ENCODE peak calls at places on chromosomes 6 and 20, in eight cellular contexts. N, R, F, P, X, B, U and J are unnamed samples.

GRCh38 chr6:109987196-109987595 is 9.1 kb downstream of the GPR6 start:
- DNase-seq in N (no peak), P (no peak), B (no peak), R (no peak), X (no peak), F (no peak), U (no peak), J (no peak)

GRCh38 chr6:6699741-6700367 is 111.3 kb downstream of the LY86 start:
- DNase-seq in X (peak), B (no peak), R (peak), U (peak), N (peak), P (no peak), F (peak), J (no peak)

GRCh38 chr6:95660544-95660943 is 83.2 kb downstream of the MANEA start:
- DNase-seq in P (no peak), X (no peak), U (no peak), B (no peak), F (no peak), R (no peak), N (no peak), J (no peak)

GRCh38 chr6:17042422-17043147 is 59.3 kb upstream of the STMND1 start:
- DNase-seq in X (no peak), U (peak), R (peak), B (peak), P (no peak), N (no peak), F (no peak), J (peak)

GRCh38 chr6:52155791-52156576 is 30.2 kb upstream of the IL17A start:
- DNase-seq in U (no peak), R (no peak), X (no peak), F (no peak), N (no peak), P (peak), B (peak), J (peak)

GRCh38 chr6:34027445-34027936 is 118.4 kb downstream of the GRM4 start:
- DNase-seq in R (peak), P (no peak), B (peak), X (peak), U (peak), F (peak), N (peak), J (no peak)

GRCh38 chr6:53335224-53335994 is 13.3 kb downstream of the ELOVL5 start:
- DNase-seq in U (peak), P (peak), N (no peak), F (peak), X (no peak), R (no peak), B (no peak), J (no peak)

GRCh38 chr6:21748343-21749063 is 155.0 kb downstream of the SOX4 start:
- DNase-seq in R (no peak), B (no peak), F (no peak), X (no peak), P (no peak), U (no peak), N (no peak), J (no peak)

GRCh38 chr6:142301421-142302391 is at the start of gene ADGRG6:
- DNase-seq in B (no peak), U (peak), P (no peak), R (peak), N (peak), F (peak), X (no peak), J (no peak)

GRCh38 chr6:159463440-159463839 is 229.6 kb downstream of the SOD2 start:
- DNase-seq in U (no peak), F (no peak), X (no peak), R (peak), P (no peak), B (no peak), N (no peak), J (no peak)

GRCh38 chr6:14010275-14010674 is 85.5 kb downstream of the RNF182 start:
- DNase-seq in U (no peak), N (no peak), X (no peak), B (no peak), F (no peak), P (no peak), R (no peak), J (no peak)

GRCh38 chr20:36372671-36373070 is 66.5 kb downstream of the DLGAP4 start:
- DNase-seq in X (no peak), R (no peak), F (no peak), U (no peak), P (no peak), N (no peak), B (no peak), J (no peak)

GRCh38 chr6:77926198-77926752 is 273.4 kb downstream of the MEI4 start:
- DNase-seq in U (no peak), P (no peak), N (no peak), R (no peak), F (no peak), B (no peak), X (no peak), J (no peak)

DNA sequence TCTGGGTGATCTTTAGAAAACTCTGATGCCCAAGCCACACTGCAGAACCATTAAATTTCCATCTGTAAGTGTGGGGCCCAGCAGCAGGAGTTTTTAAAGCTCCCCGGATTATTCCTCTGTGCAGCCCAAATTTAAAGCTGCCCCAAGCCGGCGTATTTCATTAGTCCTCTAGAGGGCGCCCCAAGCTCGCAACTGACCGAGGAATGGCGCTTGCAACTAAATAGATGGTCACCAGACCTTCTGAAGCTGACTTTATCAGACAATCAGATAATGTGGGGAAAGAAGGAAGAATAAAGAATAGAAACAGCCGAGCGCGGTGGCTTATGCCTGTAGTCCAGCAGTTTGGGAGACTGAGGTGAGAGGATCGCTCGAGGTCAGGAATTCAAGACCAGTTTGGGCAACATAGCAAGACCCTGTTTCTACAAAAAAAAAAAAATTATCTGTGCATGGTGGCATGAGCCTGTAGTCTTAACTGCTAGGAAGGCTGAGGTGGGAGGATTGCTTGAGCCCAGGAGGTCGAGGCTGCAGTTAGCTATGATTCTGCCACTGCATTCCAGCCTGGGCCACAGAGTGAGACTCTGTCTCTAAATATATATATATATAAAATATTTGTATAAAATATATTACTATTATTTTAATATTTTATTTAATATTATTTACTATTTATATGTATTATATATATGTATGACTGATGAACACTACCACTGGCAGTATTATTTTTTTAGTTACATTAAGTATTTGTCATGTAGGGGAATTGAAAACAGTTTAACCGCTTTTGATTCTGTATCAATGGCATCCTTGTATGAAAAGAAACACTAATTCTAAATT is 56.0 kb downstream of the OTOR start:
- DNase-seq in R (peak), N (peak), P (no peak), X (peak), B (peak), U (peak), F (peak), J (no peak)
- TF ChIP-seq EP300 in R (no peak), N (no peak), P (no peak), X (no peak), B (no peak), U (no peak), F (no peak), J (no peak)

DNA sequence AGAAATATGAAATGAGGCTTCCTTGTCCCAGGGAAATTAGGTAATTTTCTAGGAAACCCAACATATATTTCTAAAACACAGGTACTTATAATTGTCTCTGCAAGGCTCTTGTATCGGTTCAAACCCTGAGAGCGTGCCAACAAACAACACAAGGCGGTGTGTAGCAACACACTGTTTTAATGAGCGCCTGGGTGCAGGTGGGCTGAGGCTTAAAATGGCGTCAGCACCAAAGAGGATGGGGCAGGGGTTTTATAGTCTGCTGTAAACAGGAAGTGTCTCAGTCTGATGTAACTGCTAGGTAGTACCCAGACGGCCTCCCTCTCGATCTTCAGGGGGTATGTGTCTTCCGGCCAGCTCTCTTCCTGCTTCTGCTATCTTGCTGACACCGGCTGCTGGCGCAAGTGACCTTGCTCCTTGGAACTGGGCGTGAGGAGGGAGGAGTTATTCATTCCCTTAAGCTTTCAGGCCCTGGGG is 69.7 kb downstream of the EPB41L2 start:
- DNase-seq in U (no peak), B (peak), F (no peak), R (no peak), N (no peak), P (no peak), X (no peak), J (no peak)
- H3K4me3 ChIP-seq in U (no peak), B (no peak), F (no peak), R (no peak), N (no peak), P (no peak), X (no peak), J (no peak)

DNA sequence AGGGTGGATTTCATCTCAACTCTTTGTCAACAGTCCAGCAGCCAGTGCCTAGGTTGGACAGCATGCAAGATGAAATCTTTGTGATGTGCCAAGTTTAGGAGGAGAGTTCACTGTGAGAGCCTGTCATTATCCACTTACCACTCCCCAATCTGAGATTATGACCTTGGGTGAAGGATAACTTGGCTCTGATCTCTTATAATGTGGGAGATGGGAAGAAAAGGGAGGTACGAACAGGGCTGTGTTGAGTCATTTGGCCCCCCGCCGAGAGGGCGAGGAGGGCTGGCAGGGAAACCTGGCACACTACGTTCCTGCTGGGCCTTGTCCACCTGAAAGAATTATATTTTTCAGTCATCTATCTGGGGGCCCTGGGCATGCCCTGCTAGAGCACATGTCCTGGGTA is 35.8 kb downstream of the LAMA4 start:
- DNase-seq in F (no peak), P (no peak), U (no peak), B (no peak), N (peak), R (peak), X (peak), J (no peak)
- TF ChIP-seq EP300 in F (peak), P (no peak), U (no peak), B (no peak), N (no peak), R (no peak), X (peak), J (no peak)

GRCh38 chr6:40256831-40257230 is 322.6 kb upstream of the MOCS1 start:
- DNase-seq in N (no peak), U (no peak), X (no peak), B (no peak), P (no peak), F (no peak), R (no peak), J (no peak)
- H3K4me3 ChIP-seq in N (no peak), U (no peak), X (no peak), B (no peak), P (no peak), F (no peak), R (no peak), J (no peak)

GRCh38 chr20:34948030-34948429 is 7.6 kb downstream of the GSS start:
- DNase-seq in F (no peak), N (no peak), P (no peak), B (no peak), R (no peak), X (no peak), U (no peak), J (no peak)
- TF ChIP-seq EP300 in F (no peak), N (no peak), P (no peak), B (no peak), R (no peak), X (no peak), U (no peak), J (no peak)

GRCh38 chr6:35677456-35677855 is 11.3 kb downstream of the FKBP5 start:
- DNase-seq in F (peak), P (no peak), N (no peak), X (no peak), B (no peak), R (no peak), U (no peak), J (no peak)

GRCh38 chr6:35669441-35669776 is 19.3 kb downstream of the FKBP5 start:
- DNase-seq in F (no peak), B (no peak), N (no peak), X (no peak), U (no peak), P (no peak), R (no peak), J (no peak)

GRCh38 chr6:35675871-35676459 is 12.8 kb downstream of the FKBP5 start:
- DNase-seq in F (no peak), U (no peak), X (no peak), P (no peak), R (no peak), N (no peak), B (no peak), J (no peak)

GRCh38 chr6:35674594-35674993 is 14.1 kb downstream of the FKBP5 start:
- DNase-seq in R (no peak), U (no peak), B (no peak), F (no peak), X (no peak), N (no peak), P (no peak), J (no peak)

GRCh38 chr6:35673755-35674154 is 15.0 kb downstream of the FKBP5 start:
- DNase-seq in R (no peak), X (no peak), U (no peak), P (no peak), B (no peak), N (no peak), F (no peak), J (no peak)
- H3K4me3 ChIP-seq in R (no peak), X (no peak), U (no peak), P (no peak), B (no peak), N (no peak), F (no peak), J (no peak)

GRCh38 chr6:124148225-124148624 is 344.6 kb downstream of the NKAIN2 start:
- DNase-seq in P (no peak), R (no peak), N (no peak), B (no peak), U (no peak), F (no peak), X (no peak), J (no peak)
- TF ChIP-seq EP300 in P (no peak), R (no peak), N (no peak), B (no peak), U (no peak), F (no peak), X (no peak), J (no peak)

DNA sequence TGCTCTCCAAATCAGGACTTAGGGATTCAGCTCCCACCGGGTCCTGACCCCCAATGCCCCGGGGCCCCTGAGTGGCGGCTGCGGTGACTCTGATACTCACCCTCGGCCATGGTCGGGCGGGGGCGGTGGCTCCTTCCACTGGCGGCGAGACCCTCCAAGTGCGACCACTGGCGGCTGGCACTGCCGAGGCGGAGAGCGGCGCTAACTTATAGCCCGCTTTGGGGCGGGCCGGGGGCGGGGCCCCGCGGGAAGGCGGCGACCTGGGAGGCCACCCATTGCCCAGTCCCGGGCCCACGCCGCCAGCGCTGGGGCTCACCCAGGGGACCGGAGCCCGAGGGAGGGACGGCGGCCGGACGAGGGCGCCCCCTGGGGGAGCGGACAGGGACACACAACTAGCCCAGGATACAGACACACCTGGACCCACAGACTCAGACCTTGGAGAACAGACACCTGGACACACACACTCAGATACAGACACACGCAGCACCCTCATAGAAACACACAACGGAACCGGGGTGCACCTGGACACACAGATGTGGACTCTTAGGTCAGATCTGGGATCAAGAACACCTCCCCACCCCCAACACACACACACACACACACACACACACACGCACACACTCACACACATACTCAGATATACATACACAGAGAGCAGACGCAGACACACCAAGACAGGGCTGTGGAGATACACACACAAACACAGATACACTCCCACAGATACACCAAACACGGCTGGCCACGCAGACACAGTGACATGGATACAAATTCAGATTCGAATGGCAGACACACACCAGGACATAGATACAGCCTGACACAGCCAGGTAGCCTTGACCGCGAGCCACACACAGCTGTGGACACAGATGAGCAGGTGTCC is at the start of gene TGM2:
- DNase-seq in X (no peak), R (peak), N (peak), U (peak), P (peak), F (peak), B (no peak), J (no peak)
- H3K4me3 ChIP-seq in X (peak), R (peak), N (peak), U (peak), P (peak), F (peak), B (peak), J (peak)

GRCh38 chr6:119195204-119195603 is 116.7 kb upstream of the FAM184A start:
- DNase-seq in R (no peak), U (no peak), F (no peak), N (no peak), X (no peak), P (no peak), B (no peak), J (no peak)
- TF ChIP-seq EP300 in R (no peak), U (no peak), F (no peak), N (no peak), X (no peak), P (no peak), B (no peak), J (no peak)